ENCODE peak calls at places on chromosomes 11 and 22, in five cellular contexts. One of them, this sample, is unnamed.

GRCh38 chr11:86800076-86800955 is at the start of gene PRSS23:
- DNase-seq in IMR-90: peak; percentile 44
- DNase-seq in mesenchymal stem cell: peak; percentile 68
- DNase-seq in trophoblast cell: peak; percentile 13
- DNase-seq in H9: peak; percentile 64
- DNase-seq in this sample: peak; percentile 68

GRCh38 chr11:57429946-57430345 is 3.0 kb upstream of the SLC43A3 start:
- DNase-seq in IMR-90: no peak
- DNase-seq in mesenchymal stem cell: no peak
- DNase-seq in trophoblast cell: no peak
- DNase-seq in H9: no peak
- DNase-seq in this sample: no peak

GRCh38 chr11:114308689-114309089 is 12.5 kb downstream of the NNMT start:
- DNase-seq in IMR-90: no peak
- DNase-seq in mesenchymal stem cell: peak; percentile 83
- DNase-seq in trophoblast cell: no peak
- DNase-seq in H9: no peak
- DNase-seq in this sample: no peak

GRCh38 chr11:36377759-36378553 is 81.9 kb downstream of the PRR5L start:
- DNase-seq in IMR-90: no peak
- DNase-seq in mesenchymal stem cell: no peak
- DNase-seq in trophoblast cell: no peak
- DNase-seq in H9: no peak
- DNase-seq in this sample: peak; percentile 13

GRCh38 chr11:23974046-23974445 is 522.8 kb upstream of the LUZP2 start:
- DNase-seq in IMR-90: no peak
- DNase-seq in mesenchymal stem cell: no peak
- DNase-seq in trophoblast cell: no peak
- DNase-seq in H9: no peak
- DNase-seq in this sample: no peak

GRCh38 chr11:8933931-8934330 is 1.2 kb upstream of the C11orf16 start:
- DNase-seq in IMR-90: no peak
- DNase-seq in mesenchymal stem cell: peak; percentile 17
- DNase-seq in trophoblast cell: no peak
- DNase-seq in H9: peak; percentile 43
- DNase-seq in this sample: peak; percentile 51

GRCh38 chr22:49967333-49968241 is 7.0 kb downstream of the PIM3 start:
- DNase-seq in IMR-90: no peak
- DNase-seq in mesenchymal stem cell: peak; percentile 42
- DNase-seq in trophoblast cell: no peak
- DNase-seq in H9: peak; percentile 33
- DNase-seq in this sample: no peak

GRCh38 chr11:78147807-78148206 is 8.4 kb upstream of the ALG8 start:
- DNase-seq in IMR-90: no peak
- DNase-seq in mesenchymal stem cell: no peak
- DNase-seq in trophoblast cell: no peak
- DNase-seq in H9: no peak
- DNase-seq in this sample: no peak

GRCh38 chr11:75505966-75506692 is 19.6 kb downstream of the GDPD5 start:
- DNase-seq in IMR-90: no peak
- DNase-seq in mesenchymal stem cell: no peak
- DNase-seq in trophoblast cell: no peak
- DNase-seq in H9: no peak
- DNase-seq in this sample: no peak

GRCh38 chr22:28462041-28462440 is 217.6 kb downstream of the TTC28 start:
- DNase-seq in IMR-90: no peak
- DNase-seq in mesenchymal stem cell: no peak
- DNase-seq in trophoblast cell: no peak
- DNase-seq in H9: no peak
- DNase-seq in this sample: no peak

GRCh38 chr11:74546752-74547151 is 45.6 kb upstream of the POLD3 start:
- DNase-seq in IMR-90: no peak
- DNase-seq in mesenchymal stem cell: no peak
- DNase-seq in trophoblast cell: no peak
- DNase-seq in H9: no peak
- DNase-seq in this sample: no peak

GRCh38 chr11:11882539-11882938 is 40.8 kb downstream of the USP47 start:
- DNase-seq in IMR-90: no peak
- DNase-seq in mesenchymal stem cell: no peak
- DNase-seq in trophoblast cell: no peak
- DNase-seq in H9: no peak
- DNase-seq in this sample: no peak

GRCh38 chr22:42983470-42983869 is 31.5 kb downstream of the PACSIN2 start:
- DNase-seq in IMR-90: no peak
- DNase-seq in mesenchymal stem cell: no peak
- DNase-seq in trophoblast cell: no peak
- DNase-seq in H9: no peak
- DNase-seq in this sample: no peak

GRCh38 chr11:2378527-2379210 is 1.6 kb downstream of the CD81 start:
- DNase-seq in IMR-90: peak; percentile 69
- DNase-seq in mesenchymal stem cell: peak; percentile 65
- DNase-seq in trophoblast cell: no peak
- DNase-seq in H9: no peak
- DNase-seq in this sample: no peak

GRCh38 chr11:2379471-2380174 is 2.5 kb downstream of the CD81 start:
- DNase-seq in IMR-90: no peak
- DNase-seq in mesenchymal stem cell: no peak
- DNase-seq in trophoblast cell: no peak
- DNase-seq in H9: no peak
- DNase-seq in this sample: no peak

GRCh38 chr11:2376751-2377451 is at the start of gene CD81:
- DNase-seq in IMR-90: peak; percentile 33
- DNase-seq in mesenchymal stem cell: no peak
- DNase-seq in trophoblast cell: no peak
- DNase-seq in H9: peak; percentile 54
- DNase-seq in this sample: no peak

GRCh38 chr11:2375964-2376551 is 1.1 kb upstream of the CD81 start:
- DNase-seq in IMR-90: no peak
- DNase-seq in mesenchymal stem cell: no peak
- DNase-seq in trophoblast cell: no peak
- DNase-seq in H9: no peak
- DNase-seq in this sample: no peak

GRCh38 chr11:2377511-2378443 is 667 bp downstream of the CD81 start:
- DNase-seq in IMR-90: peak; percentile 33
- DNase-seq in mesenchymal stem cell: peak; percentile 68
- DNase-seq in trophoblast cell: no peak
- DNase-seq in H9: peak; percentile 57
- DNase-seq in this sample: peak; percentile 69
- H3K18ac ChIP-seq in IMR-90: peak overlapping the region; percentile 24
- H3K18ac ChIP-seq in mesenchymal stem cell: peak overlapping the region; percentile 71
- H3K18ac ChIP-seq in trophoblast cell: peak overlapping the region; percentile 93
- H3K18ac ChIP-seq in H9: peak overlapping the region; percentile 27
- H3K18ac ChIP-seq in this sample: peak overlapping the region; percentile 77

GRCh38 chr22:17851754-17852153 is 77.5 kb upstream of the BID start:
- DNase-seq in IMR-90: no peak
- DNase-seq in mesenchymal stem cell: no peak
- DNase-seq in trophoblast cell: no peak
- DNase-seq in H9: no peak
- DNase-seq in this sample: no peak

GRCh38 chr22:17847360-17848078 is 73.2 kb upstream of the BID start:
- DNase-seq in IMR-90: no peak
- DNase-seq in mesenchymal stem cell: no peak
- DNase-seq in trophoblast cell: peak; percentile 100
- DNase-seq in H9: no peak
- DNase-seq in this sample: peak; percentile 62

GRCh38 chr22:17858033-17858432 is 83.8 kb upstream of the BID start:
- DNase-seq in IMR-90: no peak
- DNase-seq in mesenchymal stem cell: no peak
- DNase-seq in trophoblast cell: no peak
- DNase-seq in H9: no peak
- DNase-seq in this sample: no peak

GRCh38 chr22:17855891-17856290 is 81.6 kb upstream of the BID start:
- DNase-seq in IMR-90: no peak
- DNase-seq in mesenchymal stem cell: no peak
- DNase-seq in trophoblast cell: no peak
- DNase-seq in H9: no peak
- DNase-seq in this sample: no peak

DNA sequence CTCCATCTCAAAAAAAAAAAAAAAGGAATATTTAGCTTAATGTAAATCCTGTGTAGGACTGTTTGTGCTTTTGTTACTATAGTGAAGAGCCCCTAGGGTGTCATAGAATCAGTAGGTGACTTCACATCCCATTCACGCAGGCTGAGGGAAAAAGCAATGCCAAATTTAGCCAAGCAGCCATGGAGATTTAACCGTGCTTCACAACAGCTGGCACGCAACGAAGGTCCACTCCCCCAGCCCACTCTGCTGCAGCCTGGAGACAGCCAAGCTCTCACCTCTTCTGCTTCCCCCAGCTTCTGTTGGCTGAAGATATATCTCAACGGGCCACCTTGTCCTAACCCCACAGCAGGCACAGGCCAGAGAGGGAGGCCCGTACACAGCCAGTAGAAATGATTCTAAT is 78.8 kb upstream of the BID start:
- DNase-seq in IMR-90: no peak
- DNase-seq in mesenchymal stem cell: no peak
- DNase-seq in trophoblast cell: no peak
- DNase-seq in H9: no peak
- DNase-seq in this sample: no peak
- H3K18ac ChIP-seq in IMR-90: no peak overlapping the region
- H3K18ac ChIP-seq in mesenchymal stem cell: no peak overlapping the region
- H3K18ac ChIP-seq in trophoblast cell: no peak overlapping the region
- H3K18ac ChIP-seq in H9: no peak overlapping the region
- H3K18ac ChIP-seq in this sample: no peak overlapping the region

GRCh38 chr11:92972248-92972647 is 2.8 kb downstream of the MTNR1B start:
- DNase-seq in IMR-90: no peak
- DNase-seq in mesenchymal stem cell: no peak
- DNase-seq in trophoblast cell: no peak
- DNase-seq in H9: no peak
- DNase-seq in this sample: no peak

GRCh38 chr11:92965196-92965595 is 4.3 kb upstream of the MTNR1B start:
- DNase-seq in IMR-90: no peak
- DNase-seq in mesenchymal stem cell: no peak
- DNase-seq in trophoblast cell: no peak
- DNase-seq in H9: no peak
- DNase-seq in this sample: no peak

GRCh38 chr11:92969293-92969633 is 188 bp upstream of the MTNR1B start:
- DNase-seq in IMR-90: no peak
- DNase-seq in mesenchymal stem cell: no peak
- DNase-seq in trophoblast cell: no peak
- DNase-seq in H9: no peak
- DNase-seq in this sample: no peak

GRCh38 chr11:92967178-92967577 is 2.3 kb upstream of the MTNR1B start:
- DNase-seq in IMR-90: peak; percentile 15
- DNase-seq in mesenchymal stem cell: no peak
- DNase-seq in trophoblast cell: no peak
- DNase-seq in H9: no peak
- DNase-seq in this sample: no peak

DNA sequence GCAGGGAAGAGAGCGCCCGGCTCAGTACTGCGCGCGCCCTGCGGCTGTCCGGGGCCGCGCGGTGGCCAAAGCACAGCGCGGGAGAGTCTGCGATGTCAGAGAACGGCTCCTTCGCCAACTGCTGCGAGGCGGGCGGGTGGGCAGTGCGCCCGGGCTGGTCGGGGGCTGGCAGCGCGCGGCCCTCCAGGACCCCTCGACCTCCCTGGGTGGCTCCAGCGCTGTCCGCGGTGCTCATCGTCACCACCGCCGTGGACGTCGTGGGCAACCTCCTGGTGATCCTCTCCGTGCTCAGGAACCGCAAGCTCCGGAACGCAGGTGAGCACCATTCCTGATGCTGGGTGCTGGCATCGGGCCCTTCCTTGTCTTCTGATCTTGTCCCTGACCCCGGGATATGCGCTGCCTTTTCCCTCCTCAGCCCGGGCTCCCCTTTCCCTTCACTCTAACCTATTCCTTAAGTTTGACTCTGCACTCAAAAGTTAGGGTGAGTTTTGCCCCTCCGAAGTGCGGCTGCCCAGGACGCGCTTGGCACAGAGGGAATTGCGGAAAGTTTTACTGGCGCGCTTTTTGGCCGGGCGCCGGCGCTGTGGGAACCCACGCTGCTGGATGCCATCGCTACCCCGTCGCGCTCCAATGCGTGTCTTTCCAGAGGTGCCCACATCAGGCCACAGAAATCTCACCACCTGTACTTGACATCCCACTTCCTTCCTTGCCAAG is at the start of gene MTNR1B:
- DNase-seq in IMR-90: no peak
- DNase-seq in mesenchymal stem cell: no peak
- DNase-seq in trophoblast cell: no peak
- DNase-seq in H9: no peak
- DNase-seq in this sample: no peak
- H3K18ac ChIP-seq in IMR-90: no peak within 1 kb of the TSS
- H3K18ac ChIP-seq in mesenchymal stem cell: no peak within 1 kb of the TSS
- H3K18ac ChIP-seq in trophoblast cell: no peak within 1 kb of the TSS
- H3K18ac ChIP-seq in H9: no peak within 1 kb of the TSS
- H3K18ac ChIP-seq in this sample: no peak within 1 kb of the TSS

DNA sequence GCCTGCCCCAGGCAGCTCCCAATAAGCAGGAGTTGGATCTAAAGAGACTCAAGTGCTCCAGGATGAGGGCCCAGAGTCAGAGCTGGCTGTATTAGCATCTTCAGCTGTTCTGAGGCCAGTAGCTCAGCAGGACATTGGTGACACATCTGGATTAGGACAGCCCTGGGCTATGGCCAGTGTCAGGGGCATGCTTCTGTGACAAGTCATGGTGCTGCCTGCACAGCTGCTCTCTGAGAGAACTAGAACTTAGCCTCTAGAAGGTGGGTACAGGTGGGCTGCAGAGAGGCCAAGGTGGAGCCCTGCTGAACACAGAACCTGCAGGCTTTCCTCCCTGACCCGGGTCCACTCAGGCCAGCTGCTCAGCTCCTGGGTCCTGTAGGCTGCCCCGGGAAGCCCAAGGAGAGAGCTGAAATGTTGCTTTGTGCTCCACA is 427.0 kb downstream of the SOX6 start:
- DNase-seq in IMR-90: no peak
- DNase-seq in mesenchymal stem cell: no peak
- DNase-seq in trophoblast cell: peak; percentile 70
- DNase-seq in H9: no peak
- DNase-seq in this sample: no peak
- H3K18ac ChIP-seq in IMR-90: no peak overlapping the region
- H3K18ac ChIP-seq in mesenchymal stem cell: no peak overlapping the region
- H3K18ac ChIP-seq in trophoblast cell: no peak overlapping the region
- H3K18ac ChIP-seq in H9: no peak overlapping the region
- H3K18ac ChIP-seq in this sample: no peak overlapping the region

DNA sequence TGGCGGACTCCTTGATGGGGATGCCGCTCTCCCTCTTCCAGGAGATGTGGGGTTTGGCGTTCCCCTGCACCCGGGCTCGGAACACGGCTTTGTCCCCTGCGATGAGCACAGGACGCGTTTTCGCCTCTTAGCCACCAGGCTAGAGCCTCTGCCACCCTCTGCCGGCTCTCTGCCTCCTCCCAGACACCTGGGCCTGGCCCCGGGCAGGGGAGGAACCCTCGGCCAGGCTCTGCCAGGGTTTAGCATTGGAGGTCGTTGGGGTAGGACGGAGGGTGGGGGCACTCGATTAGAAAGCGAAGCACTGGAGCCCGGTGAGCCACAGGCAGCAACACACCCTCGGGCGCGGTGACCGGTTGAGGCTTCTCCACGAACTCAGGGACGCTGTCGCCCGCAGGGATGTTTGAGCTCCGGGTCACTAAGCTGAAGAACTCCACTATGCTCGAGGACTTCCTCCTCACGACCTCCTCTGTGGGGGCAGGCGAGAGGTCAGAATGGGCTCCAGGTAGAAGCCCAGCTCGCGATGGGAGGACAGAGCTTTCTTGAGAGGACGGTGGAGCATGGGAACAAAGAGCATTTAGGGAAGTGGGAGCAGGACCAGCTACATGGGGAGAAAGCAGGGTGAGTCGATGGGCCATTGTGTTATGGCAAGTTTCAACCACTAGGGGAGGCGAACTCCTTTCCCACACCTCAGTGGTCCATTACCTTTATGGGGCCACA is 4.3 kb downstream of the IGSF22 start:
- DNase-seq in IMR-90: peak; percentile 34
- DNase-seq in mesenchymal stem cell: peak; percentile 63
- DNase-seq in trophoblast cell: peak; percentile 52
- DNase-seq in H9: peak; percentile 80
- DNase-seq in this sample: peak; percentile 88
- H3K18ac ChIP-seq in IMR-90: no peak overlapping the region
- H3K18ac ChIP-seq in mesenchymal stem cell: no peak overlapping the region
- H3K18ac ChIP-seq in trophoblast cell: no peak overlapping the region
- H3K18ac ChIP-seq in H9: no peak overlapping the region
- H3K18ac ChIP-seq in this sample: no peak overlapping the region

This sample was measured in mesendoderm.